ENCODE peak calls at places on chromosomes 4 and X, in eight cellular contexts. Q is cardiac fibroblast, K is WTC11, I is omental fat pad, N is fibroblast of pulmonary artery, G is GM13976, M is GM12865, C is natural killer cell. P is an unnamed sample.

GRCh38 chr4:40316782-40317635 is 18.1 kb upstream of the CHRNA9 start:
- DNase-seq in Q (peak), K (peak), I (no peak), N (peak), G (peak), M (peak), C (peak), P (peak)

GRCh38 chrX:149282909-149283308 is 222.2 kb downstream of the IDS start:
- DNase-seq in Q (no peak), K (no peak), I (no peak), N (no peak), G (no peak), M (no peak), C (no peak), P (no peak)

GRCh38 chr4:56626420-56626819 is 54.7 kb downstream of the HOPX start:
- DNase-seq in Q (no peak), K (no peak), I (no peak), N (no peak), G (no peak), M (no peak), C (no peak), P (no peak)

GRCh38 chr4:33407496-33407895 is 2687.3 kb downstream of the PCDH7 start:
- DNase-seq in Q (no peak), K (no peak), I (no peak), N (no peak), G (no peak), M (no peak), C (no peak), P (no peak)

GRCh38 chrX:13164611-13165010 is 120.2 kb upstream of the FAM9C start:
- DNase-seq in Q (no peak), K (no peak), I (no peak), N (no peak), G (no peak), M (no peak), C (no peak), P (no peak)

GRCh38 chr4:159435561-159436023 is 332.7 kb downstream of the RAPGEF2 start:
- DNase-seq in Q (no peak), K (no peak), I (no peak), N (no peak), G (no peak), M (no peak), C (no peak), P (no peak)

GRCh38 chr4:34572026-34572425 is 1672.3 kb downstream of the ARAP2 start:
- DNase-seq in Q (no peak), K (no peak), I (no peak), N (no peak), G (no peak), M (no peak), C (no peak), P (no peak)

GRCh38 chrX:34653811-34654210 is 3.3 kb downstream of the TMEM47 start:
- DNase-seq in Q (no peak), K (no peak), I (no peak), N (peak), G (no peak), M (no peak), C (no peak), P (no peak)

GRCh38 chrX:30714138-30714537 is 60.9 kb downstream of the GK start:
- DNase-seq in Q (no peak), K (no peak), I (no peak), N (no peak), G (no peak), M (peak), C (no peak), P (no peak)

GRCh38 chr4:165106518-165106917 is 6.1 kb downstream of the TMEM192 start:
- DNase-seq in Q (no peak), K (no peak), I (no peak), N (no peak), G (no peak), M (no peak), C (no peak), P (no peak)

GRCh38 chr4:20422398-20422797 is 170.7 kb downstream of the SLIT2 start:
- DNase-seq in Q (peak), K (peak), I (no peak), N (peak), G (no peak), M (peak), C (no peak), P (peak)

GRCh38 chr4:114027596-114027995 is 48.1 kb upstream of the ARSJ start:
- DNase-seq in Q (no peak), K (no peak), I (no peak), N (no peak), G (no peak), M (no peak), C (no peak), P (no peak)

GRCh38 chrX:39652336-39652735 is 445.4 kb downstream of the BCOR start:
- DNase-seq in Q (peak), K (peak), I (no peak), N (peak), G (peak), M (peak), C (no peak), P (peak)

GRCh38 chrX:17597836-17598434 is 139.4 kb upstream of the SCML1 start:
- DNase-seq in Q (peak), K (no peak), I (peak), N (peak), G (no peak), M (no peak), C (no peak), P (peak)

GRCh38 chrX:155871934-155872333 is 9.2 kb upstream of the VAMP7 start:
- DNase-seq in Q (no peak), K (no peak), I (no peak), N (no peak), G (no peak), M (no peak), C (no peak), P (no peak)

DNA sequence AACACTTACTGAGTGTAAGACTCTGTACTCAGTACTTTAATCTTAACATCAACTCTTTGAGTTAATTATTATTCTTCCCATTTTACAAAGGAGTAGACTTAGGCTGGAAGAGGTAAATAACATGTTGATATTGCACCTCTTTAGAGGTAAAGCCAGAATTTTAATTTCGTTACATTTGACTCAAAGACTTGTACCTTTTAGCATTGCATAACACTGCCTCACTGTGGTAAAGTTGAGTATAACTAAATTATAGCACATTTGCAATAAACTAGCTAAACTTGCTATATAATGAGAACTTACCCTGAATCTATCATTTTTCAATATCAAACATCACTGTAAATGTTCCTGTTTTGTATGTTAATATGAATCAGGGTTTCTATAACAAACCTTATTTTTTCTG is 218.5 kb downstream of the PRR32 start:
- DNase-seq in Q (no peak), K (no peak), I (no peak), N (no peak), G (no peak), M (no peak), C (no peak), P (no peak)
- TF ChIP-seq CTCF in Q (no peak), K (no peak), I (no peak), N (no peak), G (no peak), M (no peak), C (no peak), P (no peak)

DNA sequence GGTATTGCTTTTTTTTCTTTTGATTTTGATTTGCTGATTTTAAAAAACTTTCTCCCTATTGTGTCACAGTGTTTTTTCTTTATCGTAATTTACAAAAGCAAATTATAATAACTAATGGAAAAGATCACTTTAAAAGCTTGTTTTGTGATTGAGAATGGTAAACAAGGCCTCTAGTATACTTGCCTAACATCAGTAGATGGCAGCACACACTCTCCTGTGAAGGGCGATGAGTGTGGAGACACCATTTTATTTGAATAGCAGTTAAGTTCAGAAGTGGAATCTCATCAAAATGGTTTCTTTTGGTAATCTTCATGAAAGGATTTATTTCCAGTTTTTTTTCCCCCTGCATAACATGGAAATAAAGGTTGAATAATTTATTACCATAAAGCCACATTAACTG is 72.3 kb downstream of the PAK3 start:
- DNase-seq in Q (peak), K (peak), I (no peak), N (peak), G (no peak), M (peak), C (no peak), P (peak)
- TF ChIP-seq CTCF in Q (no peak), K (no peak), I (no peak), N (no peak), G (no peak), M (no peak), C (no peak), P (peak)

GRCh38 chr4:7705062-7705461 is 234.6 kb downstream of the AFAP1 start:
- DNase-seq in Q (no peak), K (peak), I (no peak), N (no peak), G (no peak), M (no peak), C (no peak), P (no peak)
- TF ChIP-seq CTCF in Q (no peak), K (no peak), I (no peak), N (no peak), G (no peak), M (no peak), C (no peak), P (no peak)

DNA sequence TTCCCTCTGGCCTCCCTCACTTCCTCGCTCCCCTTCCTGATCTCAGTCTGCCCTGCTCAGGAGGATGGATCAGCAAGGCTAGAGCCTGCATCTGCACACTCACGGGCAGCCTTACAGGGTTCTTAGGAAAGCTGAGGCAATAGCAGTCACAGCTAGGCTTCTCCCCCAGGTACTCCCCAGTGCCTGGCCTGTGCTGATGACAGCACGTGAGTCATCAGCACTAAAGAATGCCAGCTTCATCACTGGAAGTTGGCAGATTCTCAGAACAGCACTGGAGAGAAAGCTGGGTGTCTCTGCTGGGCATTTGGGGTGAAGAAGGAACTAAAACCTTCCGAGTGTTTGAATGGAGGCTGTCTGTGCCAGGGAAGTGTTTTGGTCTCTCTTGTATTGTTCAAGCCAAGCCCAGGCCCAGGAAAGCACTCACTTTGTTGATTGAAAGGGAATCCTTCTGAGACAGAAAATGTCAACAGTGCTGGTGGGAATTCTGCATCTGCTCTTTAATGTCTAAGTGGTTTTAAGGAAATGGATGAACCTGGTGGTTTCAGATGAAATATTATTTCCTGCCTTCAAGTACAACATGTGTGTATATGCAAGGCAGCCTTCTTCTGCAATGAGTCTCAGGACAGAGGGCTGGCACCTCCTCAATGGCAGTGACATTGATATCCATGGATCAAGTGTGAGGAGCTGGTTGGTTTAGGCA is 73.0 kb upstream of the SCOC start:
- DNase-seq in Q (peak), K (no peak), I (no peak), N (peak), G (no peak), M (no peak), C (no peak), P (no peak)
- TF ChIP-seq CTCF in Q (no peak), K (no peak), I (no peak), N (no peak), G (no peak), M (no peak), C (no peak), P (no peak)

GRCh38 chrX:23756165-23756564 is 13.1 kb upstream of the ACOT9 start:
- DNase-seq in Q (peak), K (peak), I (peak), N (peak), G (peak), M (peak), C (peak), P (peak)
- TF ChIP-seq CTCF in Q (peak), K (peak), I (no peak), N (peak), G (peak), M (peak), C (peak), P (peak)

GRCh38 chr4:101355246-101355645 is 7.9 kb upstream of the PPP3CA start:
- DNase-seq in Q (no peak), K (no peak), I (no peak), N (no peak), G (peak), M (peak), C (no peak), P (no peak)

GRCh38 chr4:101357751-101358150 is 10.4 kb upstream of the PPP3CA start:
- DNase-seq in Q (peak), K (no peak), I (no peak), N (peak), G (no peak), M (no peak), C (no peak), P (no peak)

GRCh38 chr4:101355767-101356702 is 8.7 kb upstream of the PPP3CA start:
- DNase-seq in Q (peak), K (no peak), I (no peak), N (peak), G (no peak), M (no peak), C (no peak), P (no peak)

GRCh38 chr4:101356928-101357327 is 9.6 kb upstream of the PPP3CA start:
- DNase-seq in Q (peak), K (no peak), I (no peak), N (peak), G (no peak), M (no peak), C (no peak), P (no peak)
- TF ChIP-seq CTCF in Q (no peak), K (no peak), I (no peak), N (no peak), G (no peak), M (no peak), C (no peak), P (no peak)

GRCh38 chrX:57367649-57368048 is 81.1 kb downstream of the FAAH2 start:
- DNase-seq in Q (no peak), K (no peak), I (no peak), N (peak), G (no peak), M (no peak), C (no peak), P (no peak)
- TF ChIP-seq CTCF in Q (no peak), K (no peak), I (no peak), N (no peak), G (no peak), M (no peak), C (no peak), P (no peak)

DNA sequence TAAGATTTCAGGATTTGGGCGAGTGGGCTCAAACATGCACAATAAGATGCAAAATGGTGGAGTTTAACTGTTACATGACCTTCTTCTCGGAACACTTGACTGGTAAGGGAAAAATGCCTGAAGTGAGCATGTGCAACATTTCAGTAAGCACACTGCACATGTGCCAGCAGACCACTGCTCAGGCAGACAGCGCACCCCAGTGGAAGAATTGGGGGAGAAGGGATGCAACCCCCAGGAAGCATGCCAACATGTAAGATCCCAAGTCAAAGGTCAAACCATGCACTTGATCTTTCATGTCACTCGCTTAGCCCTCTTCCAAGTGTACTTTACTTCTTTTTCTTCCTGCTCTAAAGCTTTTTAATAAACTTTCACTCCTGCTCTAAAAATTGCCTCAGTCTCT is 256.3 kb downstream of the CENPC start:
- DNase-seq in Q (peak), K (peak), I (no peak), N (peak), G (peak), M (peak), C (no peak), P (peak)
- TF ChIP-seq CTCF in Q (peak), K (peak), I (no peak), N (peak), G (peak), M (peak), C (no peak), P (peak)